ENCODE peak calls at places on chromosomes 11 and 22, in seven cellular contexts. A is HepG2, O is GM23338, S is SK-N-SH, K is K562, Z is HCT116, C is GM12878. D is an unnamed sample.

GRCh38 chr11:113401718-113402117 is 14.1 kb downstream of the ANKK1 start:
- DNase-seq in A (no peak), O (no peak), S (peak; percentile 91), K (no peak), Z (peak; percentile 32), C (no peak), D (no peak)

GRCh38 chr22:30867746-30868662 is 100.6 kb downstream of the MORC2 start:
- DNase-seq in A (no peak), O (no peak), S (peak; percentile 45), K (peak; percentile 2), Z (no peak), C (no peak), D (no peak)

GRCh38 chr11:68040121-68040956 is 1.5 kb downstream of the TCIRG1 start:
- DNase-seq in A (peak; percentile 79), O (peak; percentile 75), S (peak; percentile 86), K (peak; percentile 51), Z (no peak), C (peak; percentile 21), D (no peak)

GRCh38 chr11:120883404-120884135 is 140.3 kb upstream of the TBCEL start:
- DNase-seq in A (no peak), O (no peak), S (peak; percentile 53), K (no peak), Z (no peak), C (no peak), D (no peak)

GRCh38 chr11:6202036-6202435 is 3.0 kb downstream of the OR52W1 start:
- DNase-seq in A (no peak), O (no peak), S (no peak), K (no peak), Z (no peak), C (no peak), D (no peak)

GRCh38 chr11:57487021-57487778 is 26.9 kb downstream of the RTN4RL2 start:
- DNase-seq in A (no peak), O (no peak), S (no peak), K (no peak), Z (no peak), C (no peak), D (no peak)

GRCh38 chr11:57597971-57598830 is 716 bp downstream of the SERPING1 start:
- DNase-seq in A (peak; percentile 15), O (peak; percentile 96), S (peak; percentile 90), K (peak; percentile 72), Z (no peak), C (no peak), D (no peak)

GRCh38 chr11:108857382-108857781 is 192.5 kb downstream of the DDX10 start:
- DNase-seq in A (no peak), O (no peak), S (no peak), K (no peak), Z (no peak), C (no peak), D (no peak)

GRCh38 chr22:42683599-42684283 is 34.5 kb upstream of the CYB5R3 start:
- DNase-seq in A (no peak), O (no peak), S (peak; percentile 65), K (no peak), Z (no peak), C (no peak), D (no peak)

GRCh38 chr11:122852071-122852831 is 14.0 kb downstream of the CRTAM start:
- DNase-seq in A (no peak), O (no peak), S (no peak), K (no peak), Z (no peak), C (no peak), D (no peak)

GRCh38 chr11:117641008-117641915 is 155.8 kb downstream of the DSCAML1 start:
- DNase-seq in A (no peak), O (no peak), S (no peak), K (no peak), Z (no peak), C (no peak), D (no peak)

GRCh38 chr11:6249822-6250555 is 9.6 kb upstream of the CCKBR start:
- DNase-seq in A (no peak), O (no peak), S (peak; percentile 38), K (peak; percentile 26), Z (peak; percentile 18), C (no peak), D (peak; percentile 25)

GRCh38 chr22:33866521-33866920 is 53.8 kb downstream of the LARGE1 start:
- DNase-seq in A (no peak), O (no peak), S (no peak), K (no peak), Z (no peak), C (no peak), D (no peak)

GRCh38 chr22:33865996-33866395 is 54.3 kb downstream of the LARGE1 start:
- DNase-seq in A (no peak), O (no peak), S (no peak), K (no peak), Z (no peak), C (no peak), D (no peak)

GRCh38 chr22:33864723-33865130 is 55.5 kb downstream of the LARGE1 start:
- DNase-seq in A (peak; percentile 63), O (no peak), S (no peak), K (no peak), Z (no peak), C (no peak), D (no peak)

GRCh38 chr22:33867118-33867863 is 53.0 kb downstream of the LARGE1 start:
- DNase-seq in A (peak; percentile 48), O (no peak), S (no peak), K (no peak), Z (no peak), C (no peak), D (no peak)

DNA sequence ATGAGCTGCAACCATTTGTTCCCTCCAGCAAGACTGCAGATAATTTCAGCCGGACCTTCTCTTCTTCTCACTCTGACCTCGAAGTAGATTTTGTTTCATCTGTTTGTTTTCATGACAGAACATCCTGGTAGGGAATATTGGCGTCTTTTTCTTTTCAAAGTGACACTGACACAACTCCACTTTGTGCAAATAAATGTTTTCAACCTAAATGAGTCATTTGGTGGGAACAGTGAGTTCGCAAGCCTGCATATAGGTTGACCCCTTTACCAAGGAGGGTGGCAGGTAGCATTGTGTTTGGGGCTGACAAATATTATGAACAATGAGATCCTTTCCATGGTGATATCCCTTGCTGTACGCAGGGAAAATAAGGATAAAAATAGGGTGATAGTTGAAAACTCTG is 55.0 kb downstream of the LARGE1 start:
- DNase-seq in A (peak; percentile 61), O (no peak), S (no peak), K (no peak), Z (no peak), C (no peak), D (no peak)
- H3K4me3 ChIP-seq in A (peak overlapping the region; percentile 58), O (no peak overlapping the region), S (no peak overlapping the region), K (no peak overlapping the region), Z (no peak overlapping the region), C (no peak overlapping the region), D (no peak overlapping the region)

GRCh38 chr11:77206264-77207018 is 78.4 kb downstream of the MYO7A start:
- DNase-seq in A (no peak), O (no peak), S (peak; percentile 11), K (no peak), Z (no peak), C (no peak), D (no peak)

GRCh38 chr11:77207618-77208313 is 79.7 kb downstream of the MYO7A start:
- DNase-seq in A (no peak), O (no peak), S (peak; percentile 7), K (no peak), Z (no peak), C (no peak), D (no peak)

GRCh38 chr11:77207019-77207485 is 79.0 kb downstream of the MYO7A start:
- DNase-seq in A (no peak), O (no peak), S (peak; percentile 15), K (no peak), Z (no peak), C (no peak), D (no peak)

GRCh38 chr11:77209663-77210062 is 81.6 kb downstream of the MYO7A start:
- DNase-seq in A (no peak), O (no peak), S (no peak), K (no peak), Z (no peak), C (no peak), D (no peak)

GRCh38 chr11:77208535-77208934 is 80.5 kb downstream of the MYO7A start:
- DNase-seq in A (no peak), O (no peak), S (no peak), K (no peak), Z (no peak), C (no peak), D (no peak)
- TF ChIP-seq REST in A (no peak), O (no peak), S (no peak), K (no peak), Z (no peak), C (no peak), D (no peak)

DNA sequence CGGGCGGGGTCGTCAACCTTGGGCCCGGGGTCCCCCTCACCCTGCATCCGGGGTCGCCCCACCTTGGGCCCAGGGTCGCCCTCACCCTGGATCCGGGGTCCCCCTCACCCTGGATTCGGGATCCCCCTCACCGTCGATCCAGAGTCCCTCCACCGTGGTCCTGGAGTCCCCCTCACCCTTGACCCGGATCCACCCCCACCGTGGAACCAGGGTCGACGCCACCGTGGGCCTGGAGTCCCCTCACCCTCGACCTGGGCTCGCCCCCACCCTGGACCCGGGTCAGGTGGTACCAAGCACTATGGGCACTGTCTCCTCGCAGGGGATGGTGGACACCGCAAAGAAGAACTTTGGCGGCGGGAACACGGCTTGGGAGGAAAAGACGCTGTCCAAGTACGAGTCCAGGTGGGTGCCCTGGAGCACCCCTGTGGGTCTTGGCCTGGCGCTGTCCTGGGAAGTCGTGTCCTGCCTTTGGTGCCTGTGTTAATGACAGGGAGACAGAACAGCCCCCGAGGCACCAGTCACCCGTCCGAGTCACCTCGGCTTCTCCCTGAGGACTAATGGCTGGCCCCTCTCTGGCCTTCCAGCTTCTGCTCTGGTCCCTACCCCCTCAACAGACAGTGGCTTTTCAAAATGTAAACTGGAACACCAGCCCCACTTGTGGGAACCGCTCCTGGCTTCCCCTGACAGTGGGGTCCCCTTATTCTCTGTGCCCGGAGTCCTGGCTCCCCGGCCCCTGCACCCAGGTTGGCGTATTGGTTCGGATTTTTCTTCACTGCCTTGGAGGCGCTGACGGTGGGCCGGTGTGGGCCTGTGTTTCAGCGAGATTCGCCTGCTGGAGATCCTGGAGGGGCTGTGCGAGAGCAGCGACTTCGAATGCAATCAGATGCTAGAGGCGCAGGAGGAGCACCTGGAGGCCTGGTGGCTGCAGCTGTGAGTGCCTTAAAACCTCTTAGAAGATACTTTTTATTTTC is 762 bp downstream of the CRELD2 start:
- DNase-seq in A (no peak), O (no peak), S (peak; percentile 64), K (peak; percentile 50), Z (no peak), C (no peak), D (no peak)
- H3K36me3 ChIP-seq in A (peaks cover 10% of the 10 kb centered on the region), O (no peaks in the 10 kb centered on the region), S (no peaks in the 10 kb centered on the region), K (peaks cover 11% of the 10 kb centered on the region), Z (no peaks in the 10 kb centered on the region), C (no peaks in the 10 kb centered on the region), D (peaks cover 4% of the 10 kb centered on the region)

DNA sequence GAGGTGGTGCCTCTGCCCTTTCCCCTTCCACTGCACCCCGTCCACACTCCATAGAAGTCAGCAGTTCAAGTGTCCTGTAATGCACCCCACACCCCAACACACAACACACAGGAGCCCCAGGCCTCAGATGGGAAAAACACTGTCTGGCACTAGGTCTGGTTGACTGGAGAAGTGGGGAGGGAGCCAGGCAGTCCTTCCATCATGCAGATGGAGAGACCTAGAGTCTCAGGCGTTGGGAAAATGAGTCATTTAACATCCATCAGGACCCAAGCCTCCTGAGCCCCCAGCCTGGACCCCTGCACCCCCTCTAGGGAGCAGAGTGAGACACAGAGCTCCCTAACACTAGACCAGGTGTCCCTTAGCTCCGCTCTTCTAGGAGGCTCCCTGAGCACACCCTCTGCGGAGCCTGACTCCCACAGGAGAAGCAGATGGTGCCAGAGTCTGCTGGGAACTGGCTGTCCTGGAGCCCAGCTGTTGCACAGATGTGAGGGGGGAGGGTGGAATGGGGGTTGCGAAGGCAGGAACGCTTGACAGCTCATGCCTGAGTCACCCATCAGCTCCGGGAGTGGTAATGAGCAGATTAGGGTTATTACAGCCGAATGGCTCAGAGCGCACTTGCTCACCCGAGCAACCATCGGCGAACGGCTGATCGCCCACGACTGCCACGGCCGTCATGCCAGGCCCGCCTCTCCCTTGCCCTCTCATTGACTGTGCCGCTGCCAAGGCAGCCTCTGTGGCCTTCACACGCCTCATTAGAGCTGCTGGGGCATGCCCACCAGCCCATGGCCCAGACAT is 22.1 kb upstream of the SYT7 start:
- DNase-seq in A (no peak), O (no peak), S (peak; percentile 89), K (peak; percentile 68), Z (peak; percentile 68), C (no peak), D (no peak)
- H3K4me3 ChIP-seq in A (no peak overlapping the region), O (no peak overlapping the region), S (no peak overlapping the region), K (no peak overlapping the region), Z (peak overlapping the region; percentile 20), C (no peak overlapping the region), D (no peak overlapping the region)